ENCODE peak calls at places on chromosomes 16 and 17, in four cellular contexts. X is HFF-Myc; Q is activated CD4-positive, alpha-beta T cell treated with anti-CD3 and anti-CD28 coated beads, Interleukin-2, amount 50 U/mL, for 1 hour; B is stimulated activated CD4-positive, alpha-beta T cell treated with anti-CD3 and anti-CD28 coated beads, TNF-alpha, amount 100 ng/mL, for 24 hours. Y is an unnamed sample.

GRCh38 chr17:81306898-81307510 is 11.9 kb upstream of the SLC38A10 start:
- DNase-seq in X (no peak), Q (no peak), B (no peak), Y (no peak)

GRCh38 chr17:74325743-74326379 is at the start of gene KIF19:
- DNase-seq in X (no peak), Q (peak; percentile 49), B (peak; percentile 38), Y (peak; percentile 73)

GRCh38 chr16:71327720-71328119 is 30.8 kb upstream of the CALB2 start:
- DNase-seq in X (no peak), Q (no peak), B (no peak), Y (no peak)

GRCh38 chr17:1029196-1029911 is 32.4 kb downstream of the TIMM22 start:
- DNase-seq in X (no peak), Q (no peak), B (no peak), Y (peak; percentile 64)

GRCh38 chr16:2081685-2082084 is 33.9 kb downstream of the TSC2 start:
- DNase-seq in X (no peak), Q (no peak), B (no peak), Y (no peak)

GRCh38 chr17:28258347-28258887 is 60.6 kb upstream of the TMEM97 start:
- DNase-seq in X (no peak), Q (no peak), B (no peak), Y (no peak)

GRCh38 chr16:89051521-89052166 is 42.0 kb upstream of the ACSF3 start:
- DNase-seq in X (no peak), Q (no peak), B (no peak), Y (no peak)

GRCh38 chr17:29179232-29180036 is 764 bp downstream of the MYO18A start:
- DNase-seq in X (no peak), Q (no peak), B (no peak), Y (peak; percentile 72)

GRCh38 chr17:73189417-73190099 is 3.3 kb upstream of the COG1 start:
- DNase-seq in X (no peak), Q (no peak), B (no peak), Y (no peak)

GRCh38 chr16:24322106-24322505 is 66.0 kb downstream of the CACNG3 start:
- DNase-seq in X (no peak), Q (no peak), B (no peak), Y (no peak)

GRCh38 chr17:10616502-10617119 is 40.5 kb downstream of the MYH3 start:
- DNase-seq in X (peak; percentile 59), Q (peak; percentile 69), B (peak; percentile 39), Y (peak; percentile 82)

GRCh38 chr16:84228321-84228838 is 11.4 kb downstream of the KCNG4 start:
- DNase-seq in X (peak; percentile 61), Q (no peak), B (no peak), Y (peak; percentile 85)

GRCh38 chr17:50472286-50472685 is 3.6 kb upstream of the CHAD start:
- DNase-seq in X (no peak), Q (no peak), B (no peak), Y (no peak)

GRCh38 chr16:89921699-89922476 is 1.3 kb upstream of the TUBB3 start:
- DNase-seq in X (peak; percentile 82), Q (no peak), B (no peak), Y (peak; percentile 88)

GRCh38 chr17:58314706-58315015 is 13.9 kb downstream of the TSPOAP1 start:
- DNase-seq in X (no peak), Q (no peak), B (no peak), Y (no peak)

GRCh38 chr17:76134911-76135809 is 5.9 kb downstream of the FOXJ1 start:
- DNase-seq in X (no peak), Q (no peak), B (no peak), Y (no peak)

GRCh38 chr17:78999056-78999768 is 10.4 kb downstream of the CANT1 start:
- DNase-seq in X (no peak), Q (no peak), B (no peak), Y (no peak)